ENCODE peak calls at places on chromosomes 3 and 15, in ten cellular contexts. M is AG04450; O is bronchial epithelial cell; U is esophagus squamous epithelium; V is fibroblast of mammary gland; J is CD4-positive, alpha-beta memory T cell; E is iPS DF 6.9; S is uterus; W is heart left ventricle; B is GM12865. G is an unnamed sample.

GRCh38 chr3:126418256-126418530 is 23.5 kb downstream of the CFAP100 start:
- DNase-seq in J (no peak), S (no peak), E (no peak), O (no peak), B (no peak), M (no peak), V (no peak), W (no peak), U (no peak), G (no peak)

GRCh38 chr15:64686130-64686735 is 89.2 kb downstream of the RBPMS2 start:
- DNase-seq in B (peak), W (no peak), O (peak), U (no peak), S (no peak), E (no peak), V (peak), M (no peak), J (peak), G (peak)

GRCh38 chr3:42680256-42680655 is 5.1 kb upstream of the KLHL40 start:
- DNase-seq in V (peak), J (no peak), B (no peak), U (no peak), M (no peak), E (no peak), W (no peak), O (peak), S (no peak), G (no peak)

GRCh38 chr15:40928975-40929729 is at the start of gene DLL4:
- DNase-seq in E (no peak), S (peak), U (no peak), O (no peak), W (peak), J (no peak), V (peak), B (peak), M (peak), G (peak)

GRCh38 chr15:48440084-48440483 is 108.9 kb downstream of the DUT start:
- DNase-seq in W (peak), V (peak), M (peak), S (peak), B (no peak), O (no peak), J (no peak), E (peak), U (no peak), G (no peak)

GRCh38 chr3:127787071-127787490 is 35.2 kb downstream of the MGLL start:
- DNase-seq in O (no peak), J (no peak), M (no peak), U (no peak), W (no peak), E (no peak), B (no peak), V (peak), S (peak), G (no peak)

GRCh38 chr15:101354891-101355623 is 60.0 kb upstream of the SNRPA1 start:
- DNase-seq in E (no peak), W (no peak), M (no peak), J (no peak), O (no peak), S (no peak), U (no peak), B (no peak), V (no peak), G (no peak)

GRCh38 chr3:56855856-56856538 is 54.2 kb upstream of the ARHGEF3 start:
- DNase-seq in W (no peak), V (no peak), E (no peak), M (no peak), B (peak), J (no peak), U (no peak), S (peak), O (no peak), G (no peak)

GRCh38 chr3:168622795-168623194 is 527.1 kb upstream of the GOLIM4 start:
- DNase-seq in O (no peak), M (no peak), V (no peak), J (no peak), B (no peak), U (no peak), S (no peak), W (no peak), E (no peak), G (no peak)

GRCh38 chr15:61275901-61276300 is 46.8 kb upstream of the RORA start:
- DNase-seq in W (no peak), O (no peak), M (no peak), V (no peak), E (no peak), S (no peak), U (no peak), J (no peak), B (no peak), G (no peak)

GRCh38 chr3:17912011-17912760 is 169.8 kb upstream of the TBC1D5 start:
- DNase-seq in J (no peak), E (no peak), B (no peak), S (no peak), V (no peak), W (no peak), M (no peak), O (no peak), U (no peak), G (no peak)

GRCh38 chr15:89307791-89308190 is 26.8 kb downstream of the POLG start:
- DNase-seq in V (no peak), B (no peak), W (no peak), E (no peak), U (no peak), S (no peak), J (no peak), M (peak), O (peak), G (no peak)

GRCh38 chr15:49301562-49301961 is 121.5 kb upstream of the FGF7 start:
- DNase-seq in V (peak), U (no peak), S (no peak), M (no peak), B (no peak), O (peak), J (no peak), W (no peak), E (no peak), G (no peak)

GRCh38 chr3:44906997-44907396 is 32.6 kb downstream of the TGM4 start:
- DNase-seq in W (no peak), M (no peak), O (peak), B (no peak), S (no peak), V (peak), J (no peak), U (no peak), E (no peak), G (no peak)

GRCh38 chr15:47587938-47588817 is 129.1 kb upstream of the SEMA6D start:
- DNase-seq in E (no peak), U (no peak), J (no peak), S (no peak), V (peak), M (no peak), B (no peak), W (peak), O (no peak), G (no peak)

GRCh38 chr3:61956236-61956635 is 394.9 kb downstream of the PTPRG start:
- DNase-seq in J (no peak), E (no peak), O (peak), M (peak), U (no peak), B (no peak), V (peak), S (no peak), W (no peak), G (no peak)

GRCh38 chr3:147360936-147361670 is 45.2 kb downstream of the ZIC4 start:
- DNase-seq in B (peak), E (no peak), M (no peak), O (no peak), S (no peak), U (no peak), V (no peak), W (no peak), J (no peak), G (no peak)

GRCh38 chr15:51332211-51333147 is 5.9 kb downstream of the CYP19A1 start:
- DNase-seq in B (no peak), U (no peak), M (no peak), S (no peak), E (no peak), V (peak), J (no peak), O (peak), W (no peak), G (peak)

GRCh38 chr15:50114381-50114780 is 4.7 kb downstream of the ATP8B4 start:
- DNase-seq in V (no peak), W (peak), M (no peak), O (no peak), J (no peak), B (no peak), S (no peak), E (no peak), U (no peak), G (peak)

GRCh38 chr3:188126271-188126670 is 27.7 kb upstream of the LPP start:
- DNase-seq in W (no peak), M (peak), S (no peak), U (no peak), J (no peak), B (no peak), O (no peak), V (peak), E (no peak), G (no peak)

GRCh38 chr3:149460123-149460522 is 14.4 kb upstream of the TM4SF4 start:
- DNase-seq in V (peak), O (no peak), B (no peak), U (no peak), J (no peak), E (no peak), S (peak), W (peak), M (no peak), G (no peak)

GRCh38 chr3:189937302-189938255 is 183.1 kb downstream of the P3H2 start:
- DNase-seq in U (no peak), B (no peak), E (no peak), S (no peak), V (peak), J (no peak), W (no peak), M (peak), O (peak), G (no peak)

GRCh38 chr3:54830658-54831057 is 97.2 kb downstream of the LRTM1 start:
- DNase-seq in S (no peak), W (no peak), O (peak), J (no peak), B (peak), V (peak), U (no peak), E (peak), M (no peak), G (peak)

GRCh38 chr15:40902605-40903561 is 8.6 kb downstream of the VPS18 start:
- DNase-seq in V (peak), O (peak), S (no peak), E (no peak), M (no peak), U (no peak), J (no peak), W (peak), B (no peak), G (peak)

GRCh38 chr3:81643721-81644120 is 117.7 kb downstream of the GBE1 start:
- DNase-seq in O (no peak), E (no peak), U (no peak), M (no peak), S (no peak), V (peak), J (no peak), W (no peak), B (peak), G (no peak)

GRCh38 chr3:30408105-30408557 is 198.3 kb upstream of the TGFBR2 start:
- DNase-seq in M (no peak), W (no peak), U (no peak), J (no peak), O (peak), V (peak), E (no peak), B (no peak), S (no peak), G (peak)

GRCh38 chr15:79195802-79196201 is 86.7 kb upstream of the ANKRD34C start:
- DNase-seq in J (no peak), E (no peak), O (no peak), U (no peak), B (no peak), V (no peak), W (no peak), M (no peak), S (no peak), G (no peak)

GRCh38 chr3:32420138-32420981 is 28.7 kb downstream of the CMTM7 start:
- DNase-seq in U (no peak), E (no peak), O (peak), V (no peak), S (no peak), J (no peak), M (no peak), B (peak), W (no peak), G (no peak)

GRCh38 chr3:69384379-69384778 is 1.5 kb downstream of the FRMD4B start:
- DNase-seq in B (no peak), W (no peak), O (no peak), M (no peak), J (no peak), U (no peak), V (no peak), E (no peak), S (no peak), G (no peak)

GRCh38 chr3:16147226-16147625 is 27.3 kb upstream of the GALNT15 start:
- DNase-seq in B (peak), W (no peak), V (peak), M (no peak), E (no peak), U (no peak), J (no peak), O (peak), S (no peak), G (no peak)

GRCh38 chr3:184381261-184382224 is 1.7 kb downstream of the CHRD start:
- DNase-seq in J (no peak), V (no peak), U (no peak), S (no peak), E (no peak), O (no peak), W (no peak), M (no peak), B (no peak), G (no peak)

GRCh38 chr3:184379375-184380209 is at the start of gene CHRD:
- DNase-seq in M (no peak), V (no peak), J (no peak), E (no peak), U (no peak), S (peak), O (no peak), B (no peak), W (no peak), G (no peak)

GRCh38 chr3:184380627-184381260 is 890 bp downstream of the CHRD start:
- DNase-seq in E (no peak), S (peak), V (no peak), W (no peak), M (no peak), U (no peak), J (peak), O (no peak), B (no peak), G (no peak)

GRCh38 chr3:184378650-184379374 is 805 bp upstream of the THPO start:
- DNase-seq in V (no peak), J (no peak), S (peak), M (no peak), U (no peak), O (no peak), E (no peak), B (no peak), W (no peak), G (no peak)

DNA sequence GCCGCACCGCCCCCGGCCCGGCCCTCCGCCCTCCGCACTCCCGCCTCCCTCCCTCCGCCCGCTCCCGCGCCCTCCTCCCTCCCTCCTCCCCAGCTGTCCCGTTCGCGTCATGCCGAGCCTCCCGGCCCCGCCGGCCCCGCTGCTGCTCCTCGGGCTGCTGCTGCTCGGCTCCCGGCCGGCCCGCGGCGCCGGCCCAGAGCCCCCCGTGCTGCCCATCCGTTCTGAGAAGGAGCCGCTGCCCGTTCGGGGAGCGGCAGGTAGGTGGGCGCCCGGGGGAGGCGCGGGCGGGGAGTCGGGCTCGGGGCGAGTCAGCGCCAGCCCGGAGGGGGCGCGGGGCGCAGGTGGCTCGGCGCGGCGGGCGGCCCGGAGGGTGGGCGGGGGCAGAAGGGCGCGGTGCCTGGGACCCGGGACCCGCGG is 364 bp downstream of the CHRD start:
- DNase-seq in B (no peak), O (no peak), U (no peak), E (no peak), W (peak), V (peak), M (no peak), S (peak), J (no peak), G (no peak)
- H3K4me3 ChIP-seq in B (no peak), O (peak), U (peak), E (peak), W (peak), V (no peak), M (peak), S (peak), J (no peak), G (no peak)

GRCh38 chr3:107521466-107522059 is 1.2 kb upstream of the BBX start:
- DNase-seq in S (no peak), E (no peak), U (no peak), O (no peak), M (no peak), J (no peak), B (peak), W (no peak), V (no peak), G (no peak)

GRCh38 chr3:107525101-107525953 is 2.6 kb downstream of the BBX start:
- DNase-seq in S (peak), U (no peak), V (peak), E (no peak), O (peak), M (no peak), J (peak), W (peak), B (peak), G (no peak)

GRCh38 chr3:107522510-107523360 is at the start of gene BBX:
- DNase-seq in M (peak), J (peak), B (peak), E (peak), V (peak), S (peak), O (peak), W (peak), U (peak), G (peak)

GRCh38 chr3:107524214-107525100 is 1.7 kb downstream of the BBX start:
- DNase-seq in B (peak), V (peak), U (peak), M (no peak), W (peak), J (peak), O (peak), E (no peak), S (peak), G (no peak)

DNA sequence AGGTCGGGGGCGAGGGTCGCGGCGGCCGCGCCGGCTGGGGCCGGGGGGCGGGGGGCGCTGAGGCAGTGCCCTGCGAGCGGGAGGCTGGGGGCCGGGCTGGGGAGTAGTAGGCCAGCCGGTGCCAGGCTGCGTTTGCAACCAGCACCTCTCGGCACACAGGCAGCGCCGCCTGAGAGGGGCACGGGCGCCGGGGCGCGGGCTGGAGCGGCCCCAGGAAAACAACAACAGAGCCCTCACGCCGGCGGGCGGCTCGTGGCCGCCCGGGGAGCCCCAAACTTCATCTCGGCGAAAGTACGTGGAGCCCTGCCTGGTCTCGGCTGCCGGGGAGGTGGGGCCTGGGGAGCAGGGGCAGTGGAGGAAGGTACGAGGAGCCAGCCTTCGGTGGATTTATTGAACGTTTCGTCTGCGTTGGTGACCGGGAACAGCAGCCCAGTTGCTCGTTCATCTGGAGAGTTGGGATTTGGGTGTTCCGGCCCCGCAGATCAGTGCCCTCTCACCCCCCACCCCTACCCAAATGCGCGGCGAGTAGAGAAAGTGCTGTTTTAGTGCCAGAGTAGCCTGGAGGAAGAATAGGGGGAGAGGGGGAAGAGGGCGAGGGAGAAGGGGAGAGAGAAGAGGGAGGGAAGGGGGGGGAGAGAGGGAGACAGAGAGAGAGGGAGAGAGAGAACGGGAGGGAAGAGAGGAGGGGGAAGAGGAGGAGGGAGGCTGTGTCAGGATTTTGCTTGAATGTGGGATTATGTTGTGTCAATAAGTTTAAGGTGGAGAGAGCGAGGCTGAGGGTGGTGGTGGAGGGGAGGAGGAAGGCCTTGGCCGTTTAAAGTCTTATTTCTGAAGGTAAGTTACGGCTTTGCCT is 825 bp downstream of the BBX start:
- DNase-seq in V (peak), B (peak), J (peak), S (peak), U (peak), M (no peak), O (peak), W (peak), E (no peak), G (no peak)
- H3K4me3 ChIP-seq in V (peak), B (peak), J (peak), S (peak), U (peak), M (peak), O (peak), W (peak), E (peak), G (peak)

DNA sequence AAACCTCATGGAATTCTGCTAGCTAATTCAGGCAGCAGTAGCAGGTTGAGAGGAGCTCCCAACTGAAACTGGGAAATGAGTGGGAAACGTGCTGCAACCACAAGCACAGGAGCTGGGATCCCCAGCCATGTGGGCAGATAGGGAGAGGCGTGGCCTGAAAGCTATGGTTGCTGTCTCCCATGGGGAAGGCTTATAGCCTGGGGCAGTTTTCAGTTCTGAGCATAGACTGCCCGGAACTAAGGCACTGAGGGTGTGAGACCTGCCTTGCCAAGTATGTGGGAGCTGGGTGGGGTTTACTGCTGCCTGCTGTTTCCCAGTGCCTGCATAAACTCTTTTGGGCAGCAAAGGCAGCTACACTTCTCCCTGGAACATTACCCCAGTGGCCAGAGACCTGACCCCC is 229.5 kb downstream of the TUSC7 start:
- DNase-seq in S (no peak), O (peak), V (no peak), J (no peak), W (no peak), M (no peak), B (no peak), U (no peak), E (no peak), G (no peak)
- H3K4me3 ChIP-seq in S (no peak), O (no peak), V (no peak), J (no peak), W (no peak), M (no peak), B (no peak), U (no peak), E (no peak), G (no peak)

GRCh38 chr15:31339558-31339895 is 12.9 kb downstream of the KLF13 start:
- DNase-seq in U (no peak), M (no peak), J (no peak), V (no peak), W (no peak), O (no peak), B (no peak), S (no peak), E (no peak), G (no peak)

GRCh38 chr15:31341036-31341435 is 14.4 kb downstream of the KLF13 start:
- DNase-seq in V (no peak), O (no peak), M (no peak), U (no peak), B (no peak), W (no peak), J (no peak), E (no peak), S (no peak), G (no peak)

GRCh38 chr15:31340047-31340446 is 13.4 kb downstream of the KLF13 start:
- DNase-seq in O (no peak), S (no peak), W (no peak), V (no peak), E (no peak), B (no peak), U (no peak), M (no peak), J (no peak), G (no peak)

GRCh38 chr15:31341501-31342195 is 15.0 kb downstream of the KLF13 start:
- DNase-seq in J (no peak), B (no peak), V (no peak), U (no peak), W (no peak), O (peak), M (no peak), S (no peak), E (no peak), G (no peak)

GRCh38 chr15:31340591-31340990 is 14.0 kb downstream of the KLF13 start:
- DNase-seq in M (no peak), U (no peak), B (no peak), S (no peak), J (no peak), O (no peak), W (no peak), E (no peak), V (no peak), G (no peak)
- H3K4me3 ChIP-seq in M (no peak), U (no peak), B (no peak), S (no peak), J (no peak), O (no peak), W (no peak), E (no peak), V (no peak), G (no peak)

G was measured in HL-60.